ENCODE peak calls at places on chromosome X, in six cellular contexts. Y, M, Q, S, V and B are unnamed samples.

GRCh38 chrX:11648705-11649519 is 16.8 kb downstream of the ARHGAP6 start:
- DNase-seq in Y (no peak), M (no peak), Q (no peak), S (no peak), V (no peak), B (no peak)

GRCh38 chrX:145464650-145465049 is 217.3 kb downstream of the SPANXN1 start:
- DNase-seq in Y (no peak), M (no peak), Q (no peak), S (no peak), V (no peak), B (no peak)

GRCh38 chrX:38438321-38438720 is 85.9 kb downstream of the OTC start:
- DNase-seq in Y (no peak), M (no peak), Q (no peak), S (no peak), V (no peak), B (no peak)

GRCh38 chrX:47976254-47977151 is 27.3 kb downstream of the ZNF182 start:
- DNase-seq in Y (no peak), M (no peak), Q (no peak), S (no peak), V (no peak), B (no peak)

GRCh38 chrX:13258052-13258444 is 61.8 kb downstream of the ATXN3L start:
- DNase-seq in Y (no peak), M (no peak), Q (no peak), S (no peak), V (no peak), B (no peak)

GRCh38 chrX:16160729-16161128 is 6.6 kb upstream of the MAGEB17 start:
- DNase-seq in Y (peak), M (no peak), Q (no peak), S (no peak), V (no peak), B (no peak)

GRCh38 chrX:11117751-11118150 is 6.6 kb downstream of the HCCS start:
- DNase-seq in Y (no peak), M (no peak), Q (no peak), S (no peak), V (no peak), B (no peak)

GRCh38 chrX:80808854-80809493 is 703 bp downstream of the BRWD3 start:
- DNase-seq in Y (peak), M (peak), Q (no peak), S (no peak), V (no peak), B (no peak)

GRCh38 chrX:136205882-136206281 is 45.3 kb downstream of the MAP7D3 start:
- DNase-seq in Y (no peak), M (no peak), Q (no peak), S (no peak), V (no peak), B (no peak)

GRCh38 chrX:23548164-23548563 is 119.1 kb upstream of the PRDX4 start:
- DNase-seq in Y (no peak), M (no peak), Q (no peak), S (no peak), V (no peak), B (no peak)

DNA sequence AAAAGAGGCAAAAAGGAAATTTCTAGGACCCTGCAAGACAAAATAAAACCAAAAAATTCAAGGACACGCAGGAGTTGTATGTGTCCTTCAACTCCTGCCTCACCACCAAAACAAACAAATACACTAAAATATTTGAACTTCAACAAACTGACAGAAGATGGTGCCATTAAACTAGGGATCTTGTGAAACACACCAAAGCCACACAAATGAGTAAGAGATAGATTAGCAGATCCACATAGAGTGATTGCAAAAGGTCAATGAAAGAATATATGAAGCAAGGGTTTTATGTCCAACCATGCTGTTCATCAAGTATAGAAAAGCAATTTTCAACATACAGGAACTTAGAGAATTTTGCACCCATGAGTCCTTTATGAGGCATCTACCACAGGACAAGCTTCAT is 40.1 kb upstream of the SCML1 start:
- DNase-seq in Y (peak), M (no peak), Q (no peak), S (no peak), V (no peak), B (no peak)
- TF ChIP-seq CTCF in Y (no peak), M (no peak), Q (no peak), S (no peak), V (no peak), B (no peak)

DNA sequence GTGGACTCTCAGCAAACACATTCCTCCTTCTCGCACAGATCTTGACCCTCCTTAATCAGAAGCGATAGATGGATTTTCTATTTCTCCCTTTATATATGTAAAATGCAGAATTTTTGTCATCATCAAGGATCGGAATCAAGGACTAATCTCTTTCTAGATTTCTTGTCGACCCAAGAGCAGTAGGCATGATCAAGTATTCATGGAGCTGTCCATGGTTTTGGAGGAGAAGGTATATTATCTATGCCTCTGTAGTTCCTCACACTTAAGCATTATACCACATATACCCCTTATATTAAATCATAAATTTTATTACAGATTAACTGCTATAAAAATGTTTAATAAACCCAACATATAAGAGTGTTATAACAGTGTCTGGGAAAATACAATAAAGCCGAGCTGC is 886.8 kb downstream of the NLGN4X start:
- DNase-seq in Y (no peak), M (no peak), Q (no peak), S (no peak), V (no peak), B (no peak)
- TF ChIP-seq CTCF in Y (no peak), M (no peak), Q (no peak), S (no peak), V (no peak), B (no peak)

GRCh38 chrX:46733226-46733625 is 25.7 kb downstream of the SLC9A7 start:
- DNase-seq in Y (no peak), M (no peak), Q (no peak), S (no peak), V (no peak), B (no peak)

GRCh38 chrX:46735625-46736024 is 23.3 kb downstream of the SLC9A7 start:
- DNase-seq in Y (no peak), M (no peak), Q (no peak), S (no peak), V (no peak), B (no peak)

GRCh38 chrX:46727445-46727844 is 31.5 kb downstream of the SLC9A7 start:
- DNase-seq in Y (peak), M (no peak), Q (no peak), S (no peak), V (no peak), B (no peak)

GRCh38 chrX:46730765-46731164 is 28.2 kb downstream of the SLC9A7 start:
- DNase-seq in Y (no peak), M (no peak), Q (no peak), S (no peak), V (no peak), B (no peak)
- TF ChIP-seq CTCF in Y (no peak), M (no peak), Q (no peak), S (no peak), V (no peak), B (no peak)

GRCh38 chrX:153882557-153882956 is 3.4 kb downstream of the L1CAM start:
- DNase-seq in Y (no peak), M (no peak), Q (no peak), S (no peak), V (no peak), B (no peak)

GRCh38 chrX:153880440-153880815 is 5.5 kb downstream of the L1CAM start:
- DNase-seq in Y (no peak), M (no peak), Q (no peak), S (no peak), V (no peak), B (no peak)

GRCh38 chrX:153882086-153882498 is 3.9 kb downstream of the L1CAM start:
- DNase-seq in Y (peak), M (no peak), Q (no peak), S (no peak), V (no peak), B (no peak)

GRCh38 chrX:153879741-153880439 is 6.1 kb downstream of the L1CAM start:
- DNase-seq in Y (no peak), M (no peak), Q (no peak), S (no peak), V (no peak), B (no peak)

GRCh38 chrX:153881281-153881680 is 4.7 kb downstream of the L1CAM start:
- DNase-seq in Y (no peak), M (no peak), Q (no peak), S (no peak), V (no peak), B (no peak)
- TF ChIP-seq CTCF in Y (no peak), M (no peak), Q (no peak), S (no peak), V (no peak), B (no peak)